ENCODE peak calls at places on chromosomes 16 and 17, in four cellular contexts. C is GM12878, R is K562, Q is HepG2. M is an unnamed sample.

GRCh38 chr17:40451420-40451819 is 8.2 kb downstream of the IGFBP4 start:
- DNase-seq in R (no peak), Q (no peak), C (no peak), M (no peak)

GRCh38 chr16:3235856-3236669 is 1.1 kb upstream of the ZNF200 start:
- DNase-seq in Q (no peak), R (peak; percentile 75), C (no peak), M (peak; percentile 59)

GRCh38 chr17:40343126-40344119 is 21.1 kb downstream of the GJD3 start:
- DNase-seq in R (no peak), C (no peak), Q (no peak), M (no peak)

GRCh38 chr16:77307764-77308561 is 108.8 kb downstream of the SYCE1L start:
- DNase-seq in R (no peak), Q (no peak), C (no peak), M (no peak)

GRCh38 chr16:15765880-15766279 is 90.9 kb downstream of the MYH11 start:
- DNase-seq in C (peak; percentile 74), R (peak; percentile 48), Q (peak; percentile 73), M (peak; percentile 26)

GRCh38 chr17:39739020-39739884 is 1.5 kb downstream of the GRB7 start:
- DNase-seq in R (peak; percentile 69), C (no peak), Q (peak; percentile 100), M (peak; percentile 71)

GRCh38 chr16:76913046-76913445 is 277.9 kb upstream of the MON1B start:
- DNase-seq in Q (no peak), R (no peak), C (no peak), M (no peak)

GRCh38 chr16:49483251-49483650 is 109.6 kb downstream of the C16orf78 start:
- DNase-seq in Q (no peak), R (no peak), C (no peak), M (no peak)

GRCh38 chr17:40415390-40415789 is 2.3 kb downstream of the TOP2A start:
- DNase-seq in Q (peak; percentile 38), R (no peak), C (no peak), M (no peak)

GRCh38 chr17:45273551-45273957 is 11.7 kb upstream of the SPATA32 start:
- DNase-seq in Q (no peak), C (no peak), R (no peak), M (no peak)

GRCh38 chr16:28873543-28874201 is 4.6 kb upstream of the ATP2A1 start:
- DNase-seq in Q (no peak), C (no peak), R (peak; percentile 80), M (peak; percentile 77)

GRCh38 chr17:51427259-51428255 is 167.2 kb downstream of the UTP18 start:
- DNase-seq in Q (no peak), C (peak; percentile 26), R (no peak), M (no peak)

GRCh38 chr17:51430581-51430980 is 170.2 kb downstream of the UTP18 start:
- DNase-seq in C (no peak), R (no peak), Q (no peak), M (no peak)

GRCh38 chr17:51423421-51424160 is 163.2 kb downstream of the UTP18 start:
- DNase-seq in C (no peak), R (no peak), Q (no peak), M (no peak)

GRCh38 chr17:51425793-51426192 is 165.4 kb downstream of the UTP18 start:
- DNase-seq in Q (no peak), R (no peak), C (no peak), M (no peak)

GRCh38 chr17:51428668-51429486 is 168.5 kb downstream of the UTP18 start:
- DNase-seq in Q (no peak), C (no peak), R (no peak), M (no peak)
- TF ChIP-seq ETV6 in Q (no peak), C (no peak), R (no peak), M (no peak)

GRCh38 chr16:22897184-22897583 is 83.2 kb downstream of the HS3ST2 start:
- DNase-seq in R (no peak), Q (no peak), C (no peak), M (no peak)
- TF ChIP-seq ETV6 in R (no peak), Q (no peak), C (no peak), M (no peak)

GRCh38 chr17:31492880-31493655 is 101.6 kb downstream of the RAB11FIP4 start:
- DNase-seq in Q (no peak), R (peak; percentile 63), C (peak; percentile 58), M (no peak)
- TF ChIP-seq ETV6 in Q (no peak), R (no peak), C (no peak), M (no peak)

DNA sequence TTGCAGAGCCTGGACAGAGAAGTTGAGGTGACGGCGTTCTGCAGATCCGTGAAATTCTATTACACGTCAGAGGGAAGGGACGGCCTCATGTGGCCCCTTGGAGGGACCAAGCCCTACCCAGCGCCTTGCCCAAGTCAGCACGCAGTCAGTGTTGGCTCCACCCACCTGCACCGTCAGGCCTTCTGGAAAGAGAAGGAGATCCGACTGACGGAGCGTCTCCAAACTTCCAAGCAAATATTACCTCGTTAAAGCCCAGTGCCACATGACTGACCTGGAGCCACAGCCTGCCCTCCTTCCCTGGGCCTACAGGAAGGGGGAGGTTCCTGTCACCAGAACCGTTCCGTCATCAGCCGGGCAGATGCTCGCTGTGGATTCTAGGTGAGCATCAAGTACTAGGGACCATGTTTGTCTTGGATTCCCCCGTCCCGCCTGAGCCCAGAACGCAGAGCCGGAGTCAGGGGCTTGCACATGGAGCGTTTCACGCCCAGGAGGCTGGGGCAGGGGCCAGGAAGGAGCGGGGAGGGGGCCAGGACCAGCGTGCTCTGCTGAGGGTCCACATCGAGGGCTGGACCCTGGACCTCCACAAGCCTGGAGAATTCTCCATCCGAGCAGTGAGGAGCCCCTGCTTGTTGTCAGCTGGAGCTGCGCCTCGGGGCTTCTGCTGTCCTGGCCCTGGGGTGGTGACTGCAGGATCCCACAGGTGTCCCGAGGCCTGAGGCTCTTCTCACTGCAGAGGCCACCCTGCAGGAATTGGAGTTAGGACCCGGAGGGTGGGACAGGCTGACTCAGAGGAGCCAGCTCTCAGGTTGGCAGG is 22.6 kb upstream of the METRNL start:
- DNase-seq in Q (no peak), R (no peak), C (no peak), M (no peak)
- TF ChIP-seq ETV6 in Q (no peak), R (no peak), C (no peak), M (no peak)

GRCh38 chr17:50635720-50636144 is 1.1 kb downstream of the ABCC3 start:
- DNase-seq in R (no peak), C (no peak), Q (no peak), M (no peak)

GRCh38 chr17:50632637-50633036 is 2.0 kb upstream of the ABCC3 start:
- DNase-seq in C (no peak), Q (no peak), R (no peak), M (no peak)

GRCh38 chr17:50633683-50634082 is 998 bp upstream of the ABCC3 start:
- DNase-seq in C (no peak), R (no peak), Q (no peak), M (no peak)

GRCh38 chr17:50634915-50635719 is 436 bp downstream of the ABCC3 start:
- DNase-seq in C (no peak), Q (no peak), R (no peak), M (peak; percentile 42)

GRCh38 chr17:50634123-50634914 is at the start of gene ABCC3:
- DNase-seq in Q (peak; percentile 56), R (no peak), C (no peak), M (peak; percentile 37)
- TF ChIP-seq ETV6 in Q (peak; percentile 32), R (no peak), C (no peak), M (no peak)

DNA sequence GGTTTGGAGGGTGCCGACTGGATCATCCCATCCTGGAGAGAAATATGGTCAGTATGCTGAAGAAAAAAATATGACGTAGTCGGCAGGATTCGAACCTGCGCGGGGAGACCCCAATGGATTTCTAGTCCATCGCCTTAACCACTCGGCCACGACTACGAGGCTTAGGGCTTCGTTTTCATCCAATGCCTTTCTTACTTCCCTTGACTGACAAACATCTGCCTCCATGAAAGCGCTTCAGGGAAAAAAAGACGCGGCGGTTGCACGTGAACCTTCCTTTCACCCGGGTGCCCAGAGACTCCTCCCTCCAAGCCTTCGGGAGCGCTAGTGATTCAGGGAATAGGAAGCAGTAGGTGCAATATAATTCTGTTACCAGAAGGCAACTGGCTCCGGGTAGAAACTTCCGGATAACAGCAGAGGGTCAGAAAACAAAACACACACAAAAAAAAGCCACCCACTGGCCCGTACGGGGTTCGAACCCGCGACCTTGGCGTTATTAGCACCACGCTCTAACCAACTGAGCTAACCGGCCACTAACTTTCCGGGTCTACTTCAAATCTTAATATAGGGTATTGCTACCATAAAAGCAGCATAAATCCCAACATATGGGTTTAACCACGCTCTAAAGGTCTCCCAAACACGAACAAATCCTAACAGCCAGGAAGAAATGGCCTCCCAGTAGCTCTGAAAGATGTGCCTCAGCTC is 16.3 kb upstream of the AURKB start:
- DNase-seq in C (peak; percentile 78), Q (no peak), R (peak; percentile 53), M (peak; percentile 81)
- TF ChIP-seq ETV6 in C (no peak), Q (no peak), R (no peak), M (peak; percentile 74)

M was measured in WTC11.